ENCODE peak calls at places on chromosomes 1 and 21, in four cellular contexts. V is sciatic nerve; Y is stimulated activated naive B cell treated with anti-CD40 and anti-IgM and Interleukin-4, amounts not matched to agents 10 μg/mL and 1 μg/mL and 100 μg/mL, for 72 hours; T is HFF-Myc. M is an unnamed sample.

GRCh38 chr1:39346876-39347275 is 142.4 kb downstream of the MACF1 start:
- DNase-seq in V (no peak), T (no peak), Y (no peak), M (no peak)

GRCh38 chr1:94755675-94756074 is 64.5 kb upstream of the SLC44A3 start:
- DNase-seq in T (peak), V (no peak), Y (no peak), M (no peak)

GRCh38 chr21:28671549-28672195 is 321.0 kb downstream of the LTN1 start:
- DNase-seq in T (no peak), V (no peak), Y (no peak), M (no peak)

GRCh38 chr1:193494368-193494767 is 308.0 kb upstream of the B3GALT2 start:
- DNase-seq in T (no peak), Y (no peak), V (no peak), M (no peak)

GRCh38 chr1:25257176-25257575 is 9.9 kb upstream of the RSRP1 start:
- DNase-seq in T (no peak), V (no peak), Y (no peak), M (no peak)

GRCh38 chr1:94801919-94802546 is 18.1 kb upstream of the SLC44A3 start:
- DNase-seq in Y (no peak), T (peak), V (no peak), M (peak)

GRCh38 chr1:93206567-93206954 is 26.0 kb downstream of the CCDC18 start:
- DNase-seq in Y (no peak), T (no peak), V (no peak), M (no peak)

GRCh38 chr1:34915521-34915920 is 13.9 kb downstream of the DLGAP3 start:
- DNase-seq in Y (no peak), T (no peak), V (no peak), M (no peak)

GRCh38 chr1:41537257-41537656 is 52.8 kb upstream of the EDN2 start:
- DNase-seq in Y (no peak), T (no peak), V (peak), M (no peak)

GRCh38 chr1:180360333-180361075 is 130.4 kb downstream of the LHX4 start:
- DNase-seq in T (peak), V (no peak), Y (no peak), M (no peak)

GRCh38 chr1:200154069-200154767 is 126.7 kb downstream of the NR5A2 start:
- DNase-seq in V (no peak), Y (peak), T (no peak), M (no peak)

GRCh38 chr1:193558491-193559028 is 372.1 kb upstream of the B3GALT2 start:
- DNase-seq in V (no peak), Y (no peak), T (peak), M (no peak)

GRCh38 chr1:94094466-94095111 is 26.4 kb downstream of the ABCA4 start:
- DNase-seq in V (peak), T (no peak), Y (no peak), M (no peak)